ENCODE peak calls at places on chromosomes 7 and 10, in seven cellular contexts. One of them, this sample, is unnamed.

GRCh38 chr10:59900044-59900727 is 6.2 kb downstream of the CCDC6 start:
- DNase-seq in astrocyte of the spinal cord: no peak
- DNase-seq in OCI-LY7: peak
- DNase-seq in DND-41: no peak
- DNase-seq in mucosa of descending colon: no peak
- DNase-seq in fibroblast of mammary gland: no peak
- DNase-seq in heart right ventricle: no peak
- DNase-seq in this sample: no peak

GRCh38 chr10:35643151-35643975 is 1.3 kb upstream of the FZD8 start:
- DNase-seq in heart right ventricle: peak
- DNase-seq in DND-41: no peak
- DNase-seq in OCI-LY7: no peak
- DNase-seq in astrocyte of the spinal cord: peak
- DNase-seq in mucosa of descending colon: peak
- DNase-seq in fibroblast of mammary gland: peak
- DNase-seq in this sample: peak

GRCh38 chr10:89374716-89375115 is 3.1 kb upstream of the IFIT1B start:
- DNase-seq in astrocyte of the spinal cord: no peak
- DNase-seq in fibroblast of mammary gland: no peak
- DNase-seq in mucosa of descending colon: no peak
- DNase-seq in DND-41: no peak
- DNase-seq in OCI-LY7: no peak
- DNase-seq in heart right ventricle: no peak
- DNase-seq in this sample: peak

GRCh38 chr7:99618726-99619125 is 2.0 kb downstream of the ZSCAN25 start:
- DNase-seq in OCI-LY7: no peak
- DNase-seq in mucosa of descending colon: no peak
- DNase-seq in astrocyte of the spinal cord: no peak
- DNase-seq in DND-41: no peak
- DNase-seq in heart right ventricle: no peak
- DNase-seq in fibroblast of mammary gland: peak
- DNase-seq in this sample: peak

GRCh38 chr7:4774804-4775280 is 581 bp upstream of the AP5Z1 start:
- DNase-seq in heart right ventricle: peak
- DNase-seq in astrocyte of the spinal cord: peak
- DNase-seq in mucosa of descending colon: peak
- DNase-seq in OCI-LY7: no peak
- DNase-seq in DND-41: no peak
- DNase-seq in fibroblast of mammary gland: peak
- DNase-seq in this sample: peak

GRCh38 chr7:100621554-100621953 is 9.2 kb downstream of the MOSPD3 start:
- DNase-seq in OCI-LY7: no peak
- DNase-seq in heart right ventricle: no peak
- DNase-seq in mucosa of descending colon: no peak
- DNase-seq in DND-41: no peak
- DNase-seq in astrocyte of the spinal cord: no peak
- DNase-seq in fibroblast of mammary gland: no peak
- DNase-seq in this sample: no peak

GRCh38 chr10:52115823-52116222 is 198.3 kb upstream of the DKK1 start:
- DNase-seq in astrocyte of the spinal cord: peak
- DNase-seq in OCI-LY7: no peak
- DNase-seq in mucosa of descending colon: no peak
- DNase-seq in DND-41: no peak
- DNase-seq in fibroblast of mammary gland: peak
- DNase-seq in heart right ventricle: no peak
- DNase-seq in this sample: no peak

GRCh38 chr10:3241128-3242057 is 68.8 kb upstream of the PITRM1 start:
- DNase-seq in OCI-LY7: no peak
- DNase-seq in DND-41: no peak
- DNase-seq in fibroblast of mammary gland: no peak
- DNase-seq in astrocyte of the spinal cord: peak
- DNase-seq in heart right ventricle: no peak
- DNase-seq in mucosa of descending colon: no peak
- DNase-seq in this sample: no peak

GRCh38 chr10:58743466-58744115 is 230.9 kb downstream of the BICC1 start:
- DNase-seq in heart right ventricle: no peak
- DNase-seq in OCI-LY7: no peak
- DNase-seq in fibroblast of mammary gland: no peak
- DNase-seq in DND-41: no peak
- DNase-seq in astrocyte of the spinal cord: peak
- DNase-seq in mucosa of descending colon: no peak
- DNase-seq in this sample: peak

GRCh38 chr7:101880536-101881443 is 63.4 kb downstream of the CUX1 start:
- DNase-seq in heart right ventricle: no peak
- DNase-seq in astrocyte of the spinal cord: peak
- DNase-seq in mucosa of descending colon: no peak
- DNase-seq in fibroblast of mammary gland: peak
- DNase-seq in OCI-LY7: no peak
- DNase-seq in DND-41: no peak
- DNase-seq in this sample: peak

GRCh38 chr10:63760034-63760707 is 239.0 kb downstream of the REEP3 start:
- DNase-seq in heart right ventricle: no peak
- DNase-seq in OCI-LY7: no peak
- DNase-seq in fibroblast of mammary gland: peak
- DNase-seq in mucosa of descending colon: no peak
- DNase-seq in DND-41: no peak
- DNase-seq in astrocyte of the spinal cord: no peak
- DNase-seq in this sample: no peak

GRCh38 chr7:132248841-132249590 is 327.3 kb downstream of the PLXNA4 start:
- DNase-seq in OCI-LY7: no peak
- DNase-seq in astrocyte of the spinal cord: no peak
- DNase-seq in mucosa of descending colon: no peak
- DNase-seq in DND-41: no peak
- DNase-seq in heart right ventricle: no peak
- DNase-seq in fibroblast of mammary gland: no peak
- DNase-seq in this sample: no peak

GRCh38 chr10:112565434-112566053 is 118.5 kb downstream of the VTI1A start:
- DNase-seq in DND-41: peak
- DNase-seq in heart right ventricle: peak
- DNase-seq in astrocyte of the spinal cord: peak
- DNase-seq in mucosa of descending colon: no peak
- DNase-seq in OCI-LY7: peak
- DNase-seq in fibroblast of mammary gland: peak
- DNase-seq in this sample: peak

GRCh38 chr10:43234471-43235041 is 32.3 kb downstream of the RASGEF1A start:
- DNase-seq in mucosa of descending colon: peak
- DNase-seq in astrocyte of the spinal cord: no peak
- DNase-seq in OCI-LY7: no peak
- DNase-seq in DND-41: no peak
- DNase-seq in fibroblast of mammary gland: no peak
- DNase-seq in heart right ventricle: no peak
- DNase-seq in this sample: no peak

GRCh38 chr10:44978570-44979280 is at the start of gene DEPP1:
- DNase-seq in astrocyte of the spinal cord: peak
- DNase-seq in mucosa of descending colon: peak
- DNase-seq in DND-41: no peak
- DNase-seq in heart right ventricle: peak
- DNase-seq in OCI-LY7: no peak
- DNase-seq in fibroblast of mammary gland: peak
- DNase-seq in this sample: peak

GRCh38 chr7:39621784-39622411 is 1.5 kb upstream of the RALA start:
- DNase-seq in OCI-LY7: no peak
- DNase-seq in mucosa of descending colon: no peak
- DNase-seq in heart right ventricle: no peak
- DNase-seq in DND-41: no peak
- DNase-seq in fibroblast of mammary gland: peak
- DNase-seq in astrocyte of the spinal cord: no peak
- DNase-seq in this sample: peak

GRCh38 chr7:82699773-82700186 is 256.2 kb upstream of the CACNA2D1 start:
- DNase-seq in OCI-LY7: no peak
- DNase-seq in astrocyte of the spinal cord: peak
- DNase-seq in fibroblast of mammary gland: peak
- DNase-seq in heart right ventricle: no peak
- DNase-seq in DND-41: no peak
- DNase-seq in mucosa of descending colon: no peak
- DNase-seq in this sample: peak

GRCh38 chr10:35127289-35127891 is 744 bp downstream of the CREM start:
- DNase-seq in DND-41: peak
- DNase-seq in astrocyte of the spinal cord: peak
- DNase-seq in fibroblast of mammary gland: peak
- DNase-seq in mucosa of descending colon: peak
- DNase-seq in heart right ventricle: peak
- DNase-seq in OCI-LY7: peak
- DNase-seq in this sample: peak

GRCh38 chr10:3426190-3426845 is 253.7 kb upstream of the PITRM1 start:
- DNase-seq in OCI-LY7: no peak
- DNase-seq in DND-41: peak
- DNase-seq in mucosa of descending colon: no peak
- DNase-seq in astrocyte of the spinal cord: peak
- DNase-seq in heart right ventricle: no peak
- DNase-seq in fibroblast of mammary gland: peak
- DNase-seq in this sample: peak

GRCh38 chr10:88322336-88323063 is 260.6 kb downstream of the RNLS start:
- DNase-seq in DND-41: no peak
- DNase-seq in astrocyte of the spinal cord: no peak
- DNase-seq in mucosa of descending colon: no peak
- DNase-seq in fibroblast of mammary gland: no peak
- DNase-seq in heart right ventricle: no peak
- DNase-seq in OCI-LY7: peak
- DNase-seq in this sample: no peak

GRCh38 chr10:115093286-115093775 is at the start of gene ATRNL1:
- DNase-seq in fibroblast of mammary gland: no peak
- DNase-seq in mucosa of descending colon: peak
- DNase-seq in DND-41: no peak
- DNase-seq in heart right ventricle: peak
- DNase-seq in OCI-LY7: no peak
- DNase-seq in astrocyte of the spinal cord: peak
- DNase-seq in this sample: peak

GRCh38 chr10:21927601-21928000 is 75.9 kb downstream of the DNAJC1 start:
- DNase-seq in heart right ventricle: no peak
- DNase-seq in DND-41: no peak
- DNase-seq in astrocyte of the spinal cord: peak
- DNase-seq in OCI-LY7: no peak
- DNase-seq in mucosa of descending colon: no peak
- DNase-seq in fibroblast of mammary gland: peak
- DNase-seq in this sample: peak

GRCh38 chr10:21929070-21929469 is 74.5 kb downstream of the DNAJC1 start:
- DNase-seq in astrocyte of the spinal cord: no peak
- DNase-seq in fibroblast of mammary gland: no peak
- DNase-seq in OCI-LY7: no peak
- DNase-seq in heart right ventricle: no peak
- DNase-seq in DND-41: no peak
- DNase-seq in mucosa of descending colon: no peak
- DNase-seq in this sample: peak

GRCh38 chr10:21925851-21926250 is 77.7 kb downstream of the DNAJC1 start:
- DNase-seq in DND-41: no peak
- DNase-seq in OCI-LY7: no peak
- DNase-seq in fibroblast of mammary gland: no peak
- DNase-seq in astrocyte of the spinal cord: no peak
- DNase-seq in heart right ventricle: no peak
- DNase-seq in mucosa of descending colon: no peak
- DNase-seq in this sample: no peak

GRCh38 chr10:21926358-21926890 is 77.1 kb downstream of the DNAJC1 start:
- DNase-seq in DND-41: no peak
- DNase-seq in astrocyte of the spinal cord: no peak
- DNase-seq in heart right ventricle: no peak
- DNase-seq in mucosa of descending colon: no peak
- DNase-seq in fibroblast of mammary gland: no peak
- DNase-seq in OCI-LY7: no peak
- DNase-seq in this sample: no peak

DNA sequence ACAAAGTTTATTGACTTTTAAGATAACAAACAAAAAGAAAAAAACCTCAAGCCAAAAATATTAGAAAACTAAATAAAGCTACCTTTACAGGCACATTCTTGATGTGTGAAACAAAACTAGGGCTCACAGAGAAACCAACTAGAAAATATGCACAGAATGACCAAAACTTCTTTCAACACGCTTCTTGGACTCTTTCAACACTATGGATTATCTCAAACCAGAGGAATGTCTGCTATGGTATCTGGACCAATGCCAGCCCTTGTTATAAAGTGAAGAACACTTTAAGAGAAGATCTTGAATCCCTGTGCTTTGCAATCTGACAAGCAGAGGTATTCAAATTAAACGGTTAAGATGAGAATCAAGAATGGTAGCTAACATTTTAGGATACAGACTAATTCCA is 76.6 kb downstream of the DNAJC1 start:
- DNase-seq in DND-41: no peak
- DNase-seq in mucosa of descending colon: no peak
- DNase-seq in astrocyte of the spinal cord: peak
- DNase-seq in heart right ventricle: no peak
- DNase-seq in fibroblast of mammary gland: peak
- DNase-seq in OCI-LY7: no peak
- DNase-seq in this sample: peak
- H3K4me3 ChIP-seq in DND-41: no peak
- H3K4me3 ChIP-seq in mucosa of descending colon: no peak
- H3K4me3 ChIP-seq in astrocyte of the spinal cord: no peak
- H3K4me3 ChIP-seq in heart right ventricle: no peak
- H3K4me3 ChIP-seq in fibroblast of mammary gland: no peak
- H3K4me3 ChIP-seq in OCI-LY7: no peak
- H3K4me3 ChIP-seq in this sample: no peak

GRCh38 chr7:151408839-151409554 is 841 bp downstream of the WDR86 start:
- DNase-seq in DND-41: peak
- DNase-seq in mucosa of descending colon: peak
- DNase-seq in OCI-LY7: peak
- DNase-seq in fibroblast of mammary gland: peak
- DNase-seq in astrocyte of the spinal cord: no peak
- DNase-seq in heart right ventricle: no peak
- DNase-seq in this sample: peak
- H3K4me3 ChIP-seq in DND-41: peak
- H3K4me3 ChIP-seq in mucosa of descending colon: no peak
- H3K4me3 ChIP-seq in OCI-LY7: no peak
- H3K4me3 ChIP-seq in fibroblast of mammary gland: no peak
- H3K4me3 ChIP-seq in astrocyte of the spinal cord: peak
- H3K4me3 ChIP-seq in heart right ventricle: peak
- H3K4me3 ChIP-seq in this sample: peak

DNA sequence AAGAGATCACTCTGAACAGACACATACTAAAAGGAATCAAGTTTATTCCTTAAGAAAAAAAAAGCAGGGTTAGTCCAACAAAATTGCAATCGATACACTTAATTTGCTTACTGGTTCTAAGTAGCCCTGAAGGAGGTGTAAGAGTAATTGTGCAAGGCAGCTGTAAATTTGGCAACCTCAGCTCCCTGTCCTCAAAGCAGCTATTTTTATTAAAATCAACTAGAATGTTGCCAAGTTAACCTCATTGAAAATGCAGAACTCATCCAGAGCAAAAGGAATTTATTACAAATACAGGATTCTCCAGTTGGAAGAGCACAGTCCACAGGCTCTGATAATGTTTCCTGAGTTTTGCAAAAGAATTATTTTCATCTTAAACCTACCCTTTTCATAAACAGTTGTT is 691.3 kb downstream of the PHTF2 start:
- DNase-seq in OCI-LY7: no peak
- DNase-seq in DND-41: no peak
- DNase-seq in mucosa of descending colon: no peak
- DNase-seq in fibroblast of mammary gland: peak
- DNase-seq in astrocyte of the spinal cord: no peak
- DNase-seq in heart right ventricle: no peak
- DNase-seq in this sample: no peak
- H3K4me3 ChIP-seq in OCI-LY7: no peak
- H3K4me3 ChIP-seq in DND-41: no peak
- H3K4me3 ChIP-seq in mucosa of descending colon: no peak
- H3K4me3 ChIP-seq in fibroblast of mammary gland: no peak
- H3K4me3 ChIP-seq in astrocyte of the spinal cord: no peak
- H3K4me3 ChIP-seq in heart right ventricle: no peak
- H3K4me3 ChIP-seq in this sample: no peak

GRCh38 chr10:124918906-124919305 is 23.0 kb upstream of the ZRANB1 start:
- DNase-seq in OCI-LY7: no peak
- DNase-seq in astrocyte of the spinal cord: no peak
- DNase-seq in heart right ventricle: no peak
- DNase-seq in DND-41: no peak
- DNase-seq in fibroblast of mammary gland: peak
- DNase-seq in mucosa of descending colon: no peak
- DNase-seq in this sample: peak
- H3K4me3 ChIP-seq in OCI-LY7: peak
- H3K4me3 ChIP-seq in astrocyte of the spinal cord: peak
- H3K4me3 ChIP-seq in heart right ventricle: no peak
- H3K4me3 ChIP-seq in DND-41: peak
- H3K4me3 ChIP-seq in fibroblast of mammary gland: peak
- H3K4me3 ChIP-seq in mucosa of descending colon: no peak
- H3K4me3 ChIP-seq in this sample: peak